ENCODE peak calls at places on chromosomes 6 and 20, in five cellular contexts. C is nephron progenitor cell, V is SW 1271, M is fibroblast of lung, N is caudate nucleus. W is an unnamed sample.
A peak's percentile ranks its signal among the peaks of the same experiment; 100 is the strongest.

GRCh38 chr6:7235712-7236311 is 77.2 kb downstream of the SSR1 start:
- DNase-seq in C (no peak), V (no peak), M (no peak), N (no peak), W (no peak)

GRCh38 chr6:30544666-30545272 is 11.5 kb downstream of the GNL1 start:
- DNase-seq in C (peak; percentile 14), V (peak; percentile 47), M (peak; percentile 76), N (no peak), W (peak; percentile 76)

GRCh38 chr6:1499798-1500197 is 109.9 kb upstream of the FOXC1 start:
- DNase-seq in C (no peak), V (no peak), M (no peak), N (no peak), W (no peak)

GRCh38 chr6:26216886-26217713 is 129.9 kb downstream of the HFE start:
- DNase-seq in C (peak; percentile 79), V (no peak), M (peak; percentile 92), N (peak; percentile 30), W (peak; percentile 95)

GRCh38 chr6:149840345-149841075 is 23.6 kb downstream of the LRP11 start:
- DNase-seq in C (peak; percentile 26), V (peak; percentile 32), M (peak; percentile 81), N (peak; percentile 18), W (peak; percentile 66)

GRCh38 chr6:52389626-52390360 is 27.8 kb downstream of the PAQR8 start:
- DNase-seq in C (no peak), V (no peak), M (peak; percentile 15), N (no peak), W (peak; percentile 73)

GRCh38 chr20:2751347-2751867 is 49.0 kb downstream of the CPXM1 start:
- DNase-seq in C (no peak), V (no peak), M (no peak), N (no peak), W (no peak)

GRCh38 chr6:169247419-169247818 is 6.2 kb downstream of the THBS2 start:
- DNase-seq in C (no peak), V (no peak), M (no peak), N (no peak), W (no peak)

GRCh38 chr6:157536218-157536534 is 155.2 kb downstream of the ZDHHC14 start:
- DNase-seq in C (no peak), V (no peak), M (no peak), N (no peak), W (no peak)

GRCh38 chr6:104229057-104229456 is 630.7 kb downstream of the HACE1 start:
- DNase-seq in C (no peak), V (no peak), M (no peak), N (no peak), W (no peak)

GRCh38 chr6:12813321-12813720 is 96.8 kb downstream of the PHACTR1 start:
- DNase-seq in C (no peak), V (no peak), M (no peak), N (no peak), W (no peak)

GRCh38 chr6:78771619-78772018 is 95.7 kb upstream of the IRAK1BP1 start:
- DNase-seq in C (no peak), V (no peak), M (no peak), N (no peak), W (no peak)